ENCODE peak calls at places on chromosomes 2 and 18, in seven cellular contexts. K, N, U, D, Q, I and P are unnamed samples.

GRCh38 chr2:18855027-18855426 is 265.7 kb upstream of the NT5C1B start:
- DNase-seq in K (no peak), N (peak; percentile 21), U (no peak), D (no peak), Q (no peak), I (no peak), P (peak; percentile 8)

GRCh38 chr2:138267161-138267901 is 234.2 kb upstream of the SPOPL start:
- DNase-seq in K (no peak), N (peak; percentile 82), U (no peak), D (peak; percentile 32), Q (no peak), I (no peak), P (peak; percentile 48)

GRCh38 chr18:9695605-9696004 is 12.5 kb upstream of the RAB31 start:
- DNase-seq in K (no peak), N (no peak), U (no peak), D (no peak), Q (no peak), I (no peak), P (no peak)

GRCh38 chr2:110146183-110146944 is 30.7 kb upstream of the MALL start:
- DNase-seq in K (no peak), N (no peak), U (no peak), D (no peak), Q (no peak), I (no peak), P (no peak)

GRCh38 chr2:9594361-9595063 is 36.3 kb downstream of the YWHAQ start:
- DNase-seq in K (peak; percentile 8), N (peak; percentile 74), U (no peak), D (peak; percentile 94), Q (no peak), I (no peak), P (peak; percentile 84)

GRCh38 chr2:30768036-30768686 is 39.1 kb downstream of the CAPN13 start:
- DNase-seq in K (no peak), N (no peak), U (no peak), D (no peak), Q (no peak), I (no peak), P (no peak)

GRCh38 chr18:11785444-11786055 is 65.7 kb upstream of the CHMP1B start:
- DNase-seq in K (no peak), N (no peak), U (no peak), D (no peak), Q (no peak), I (no peak), P (no peak)

GRCh38 chr2:240623531-240624010 is 1.7 kb upstream of the GPR35 start:
- DNase-seq in K (no peak), N (no peak), U (no peak), D (no peak), Q (no peak), I (no peak), P (no peak)

GRCh38 chr2:109324859-109325258 is 195.9 kb downstream of the SH3RF3 start:
- DNase-seq in K (no peak), N (peak; percentile 98), U (no peak), D (peak; percentile 99), Q (no peak), I (no peak), P (peak; percentile 80)

GRCh38 chr18:56545539-56545938 is 92.9 kb downstream of the TXNL1 start:
- DNase-seq in K (no peak), N (no peak), U (no peak), D (no peak), Q (no peak), I (no peak), P (no peak)